ENCODE peak calls at places on chromosome 13, in nine cellular contexts. V is heart left ventricle, B is adrenal gland, P is A549, H is heart right ventricle, W is suprapubic skin, S is neuronal stem cell, U is psoas muscle, M is GM23248. G is an unnamed sample. For H3K9me3, the result is how much of the 10 kb centered on the place peaks cover.

GRCh38 chr13:112916296-112916695 is 52.7 kb upstream of the MCF2L start:
- DNase-seq in H (no peak), B (no peak), V (no peak), P (no peak), M (no peak), W (no peak), U (no peak), S (no peak), G (no peak)

GRCh38 chr13:108342369-108343289 is 73.1 kb downstream of the TNFSF13B start:
- DNase-seq in S (peak), B (no peak), U (no peak), M (peak), V (no peak), H (no peak), P (peak), W (no peak), G (peak)

GRCh38 chr13:41639955-41640780 is 182.8 kb downstream of the RGCC start:
- DNase-seq in P (no peak), V (no peak), U (no peak), M (peak), S (no peak), B (peak), H (no peak), W (no peak), G (no peak)

GRCh38 chr13:27549406-27549981 is 70.8 kb downstream of the LNX2 start:
- DNase-seq in P (no peak), S (no peak), M (no peak), B (no peak), V (no peak), U (no peak), H (no peak), W (no peak), G (no peak)

GRCh38 chr13:78520425-78520824 is 82.9 kb downstream of the POU4F1 start:
- DNase-seq in H (no peak), V (no peak), P (no peak), W (no peak), S (no peak), B (no peak), U (no peak), M (no peak), G (no peak)

GRCh38 chr13:78897200-78897599 is 238.2 kb upstream of the OBI1 start:
- DNase-seq in S (no peak), H (no peak), P (no peak), W (no peak), U (no peak), V (no peak), B (no peak), M (no peak), G (no peak)

GRCh38 chr13:64007334-64007733 is 2591.7 kb upstream of the PCDH20 start:
- DNase-seq in U (no peak), M (no peak), S (no peak), H (no peak), W (no peak), V (no peak), B (no peak), P (no peak), G (no peak)

GRCh38 chr13:99432637-99433542 is 68.4 kb upstream of the TM9SF2 start:
- DNase-seq in P (peak), M (peak), S (peak), W (peak), H (peak), V (peak), U (peak), B (peak), G (peak)

GRCh38 chr13:91264484-91264883 is 83.0 kb upstream of the MIR17HG start:
- DNase-seq in W (no peak), V (no peak), H (no peak), S (no peak), B (no peak), P (no peak), M (no peak), U (no peak), G (no peak)

GRCh38 chr13:29733069-29733700 is 117.2 kb downstream of the UBL3 start:
- DNase-seq in P (no peak), S (no peak), V (no peak), W (no peak), B (no peak), U (no peak), M (peak), H (no peak), G (no peak)

GRCh38 chr13:60146491-60146890 is 17.2 kb downstream of the DIAPH3 start:
- DNase-seq in W (no peak), U (no peak), V (no peak), S (no peak), P (no peak), H (no peak), B (no peak), M (no peak), G (no peak)

GRCh38 chr13:78182813-78183212 is 264.2 kb upstream of the EDNRB start:
- DNase-seq in V (no peak), M (peak), U (no peak), B (no peak), S (no peak), H (no peak), W (no peak), P (no peak), G (no peak)

GRCh38 chr13:83215627-83216026 is 666.6 kb downstream of the SLITRK1 start:
- DNase-seq in M (peak), V (no peak), P (no peak), U (no peak), B (no peak), W (no peak), H (no peak), S (no peak), G (no peak)

GRCh38 chr13:110819203-110820014 is 95.5 kb downstream of the ANKRD10 start:
- DNase-seq in S (peak), H (peak), W (peak), V (peak), B (peak), P (peak), U (peak), M (peak), G (peak)

GRCh38 chr13:86403213-86403612 is 604.0 kb upstream of the SLITRK6 start:
- DNase-seq in B (no peak), M (no peak), H (no peak), S (no peak), P (no peak), V (no peak), W (no peak), U (no peak), G (no peak)

GRCh38 chr13:97261254-97262015 is 39.3 kb downstream of the MBNL2 start:
- DNase-seq in B (peak), H (no peak), U (no peak), V (no peak), S (no peak), P (no peak), W (no peak), M (no peak), G (no peak)

GRCh38 chr13:26048745-26049144 is 3.1 kb downstream of the SHISA2 start:
- DNase-seq in S (no peak), B (no peak), V (no peak), M (no peak), H (no peak), U (no peak), W (no peak), P (no peak), G (no peak)
- H3K4me3 ChIP-seq in S (peak), B (no peak), V (no peak), M (no peak), H (no peak), U (peak), W (peak), P (no peak), G (no peak)

DNA sequence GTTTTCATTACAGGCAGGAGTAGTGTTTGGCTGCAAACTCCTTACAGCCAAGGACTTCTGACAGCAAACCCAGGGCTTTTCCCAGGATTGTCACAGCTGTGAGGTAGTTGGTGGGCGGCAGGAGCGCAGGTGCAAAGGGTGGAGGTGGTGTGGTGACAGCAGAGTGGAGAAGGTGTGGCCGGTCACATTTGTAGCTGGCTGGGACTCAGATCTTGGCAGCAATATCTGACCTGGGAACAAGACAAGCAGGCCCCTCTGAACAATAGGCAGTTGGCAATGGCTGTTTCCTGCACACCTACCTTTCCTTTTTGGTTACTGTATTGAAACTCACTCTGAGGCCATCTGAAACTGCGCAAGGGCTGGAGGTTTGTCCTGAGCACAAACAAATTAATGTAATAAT is 327.3 kb downstream of the COG6 start:
- DNase-seq in M (no peak), U (no peak), B (no peak), W (no peak), V (no peak), P (no peak), H (no peak), S (no peak), G (no peak)
- H3K9me3 ChIP-seq in M (under half), U (under half), B (under half), W (under half), V (under half), P (under half), H (under half), S (under half), G (under half)

GRCh38 chr13:95156208-95156607 is 145.0 kb downstream of the ABCC4 start:
- DNase-seq in W (no peak), H (no peak), B (no peak), S (no peak), U (no peak), M (peak), V (no peak), P (no peak), G (no peak)
- H3K27ac ChIP-seq in W (no peak), H (no peak), B (no peak), S (no peak), U (no peak), M (no peak), V (no peak), P (peak), G (no peak)

DNA sequence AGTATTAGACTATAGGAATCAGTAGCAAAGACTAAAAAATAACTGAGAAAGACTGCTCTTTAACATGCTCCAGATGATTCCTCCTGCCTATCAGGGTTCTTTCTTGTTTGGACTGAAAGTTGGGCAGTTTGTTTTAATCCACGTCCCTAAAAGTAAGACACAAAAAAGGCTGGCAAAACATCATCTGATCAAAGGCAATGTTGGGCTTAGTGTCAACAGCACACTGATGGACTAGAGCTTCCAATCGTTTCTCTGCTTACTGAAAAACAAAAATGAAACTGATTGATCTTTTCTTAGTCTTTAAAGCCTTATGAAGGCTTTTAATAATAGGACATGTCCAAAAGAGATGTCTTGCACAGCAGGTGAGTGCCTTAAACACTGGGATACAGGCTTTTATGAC is 1567.9 kb upstream of the PRR20A start:
- DNase-seq in U (no peak), M (no peak), W (no peak), H (no peak), S (no peak), P (no peak), V (no peak), B (no peak), G (no peak)
- H3K4me3 ChIP-seq in U (no peak), M (no peak), W (no peak), H (no peak), S (no peak), P (no peak), V (no peak), B (no peak), G (no peak)